ENCODE peak calls at places on chromosomes 5 and 9, in four cellular contexts. M is right cardiac atrium; A is globus pallidus; L is stimulated activated CD8-positive, alpha-beta memory T cell treated with anti-CD3 and anti-CD28 coated beads, Interleukin-12 subunit alpha, Interleukin-12 subunit beta, amount 100 ng/mL, for 1 hour. H is an unnamed sample.
A peak's percentile ranks its signal among the peaks of the same experiment; 100 is the strongest.

GRCh38 chr5:100854594-100854993 is 48.5 kb downstream of the ST8SIA4 start:
- DNase-seq in M (no peak), A (no peak), L (no peak), H (no peak)

GRCh38 chr5:3265936-3266335 is 329.7 kb upstream of the IRX1 start:
- DNase-seq in M (no peak), A (no peak), L (no peak), H (no peak)

GRCh38 chr5:136134653-136135052 is 2.0 kb downstream of the SMAD5 start:
- DNase-seq in M (no peak), A (no peak), L (no peak), H (no peak)

GRCh38 chr9:35811364-35812024 is 568 bp downstream of the SPAG8 start:
- DNase-seq in M (peak; percentile 28), A (peak; percentile 46), L (no peak), H (peak; percentile 42)

GRCh38 chr9:83698976-83699585 is 8.7 kb downstream of the UBQLN1 start:
- DNase-seq in M (no peak), A (no peak), L (no peak), H (no peak)

GRCh38 chr9:121698627-121699270 is 47.3 kb downstream of the DAB2IP start:
- DNase-seq in M (no peak), A (no peak), L (no peak), H (no peak)

GRCh38 chr5:149419532-149420485 is 40.7 kb upstream of the IL17B start:
- DNase-seq in M (peak; percentile 52), A (no peak), L (no peak), H (no peak)

GRCh38 chr5:58188287-58188651 is 271.6 kb downstream of the PLK2 start:
- DNase-seq in M (no peak), A (no peak), L (no peak), H (no peak)

GRCh38 chr9:22446589-22446949 is at the start of gene DMRTA1:
- DNase-seq in M (peak; percentile 87), A (peak; percentile 61), L (no peak), H (peak; percentile 54)

GRCh38 chr9:78188594-78188993 is 47.3 kb upstream of the CEP78 start:
- DNase-seq in M (no peak), A (no peak), L (no peak), H (no peak)

GRCh38 chr9:136086951-136087740 is 7.9 kb downstream of the NACC2 start:
- DNase-seq in M (peak; percentile 13), A (no peak), L (no peak), H (no peak)

GRCh38 chr5:38936269-38936668 is 90.5 kb downstream of the OSMR start:
- DNase-seq in M (no peak), A (no peak), L (no peak), H (no peak)

GRCh38 chr9:117035546-117035945 is 348.4 kb downstream of the TRIM32 start:
- DNase-seq in M (no peak), A (no peak), L (no peak), H (no peak)

GRCh38 chr5:148639081-148639480 is 15.2 kb downstream of the HTR4 start:
- DNase-seq in M (no peak), A (no peak), L (no peak), H (no peak)

GRCh38 chr5:140986117-140986521 is 19.8 kb downstream of the PCDHAC2 start:
- DNase-seq in M (no peak), A (no peak), L (no peak), H (no peak)

H was measured in pons.